ENCODE peak calls at places on chromosome 5, in eight cellular contexts. One of them, this sample, is unnamed.

GRCh38 chr5:141725909-141726308 is 43.9 kb upstream of the ARAP3 start:
- DNase-seq in HCT116: no peak
- DNase-seq in adrenal gland: no peak
- DNase-seq in heart left ventricle: no peak
- DNase-seq in right lobe of liver: no peak
- DNase-seq in IMR-90: no peak
- DNase-seq in endothelial cell of umbilical vein: no peak
- DNase-seq in esophagus squamous epithelium: no peak
- DNase-seq in this sample: no peak

GRCh38 chr5:18395126-18396110 is 761.2 kb downstream of the TAF11L14 start:
- DNase-seq in HCT116: no peak
- DNase-seq in adrenal gland: no peak
- DNase-seq in heart left ventricle: no peak
- DNase-seq in right lobe of liver: no peak
- DNase-seq in IMR-90: no peak
- DNase-seq in endothelial cell of umbilical vein: no peak
- DNase-seq in esophagus squamous epithelium: no peak
- DNase-seq in this sample: no peak

GRCh38 chr5:64958757-64959391 is 190.1 kb downstream of the CWC27 start:
- DNase-seq in HCT116: peak; percentile 7
- DNase-seq in adrenal gland: no peak
- DNase-seq in heart left ventricle: no peak
- DNase-seq in right lobe of liver: no peak
- DNase-seq in IMR-90: peak; percentile 72
- DNase-seq in endothelial cell of umbilical vein: peak; percentile 43
- DNase-seq in esophagus squamous epithelium: no peak
- DNase-seq in this sample: no peak

GRCh38 chr5:149205625-149206523 is 64.6 kb downstream of the ABLIM3 start:
- DNase-seq in HCT116: no peak
- DNase-seq in adrenal gland: peak; percentile 64
- DNase-seq in heart left ventricle: peak; percentile 36
- DNase-seq in right lobe of liver: no peak
- DNase-seq in IMR-90: peak; percentile 93
- DNase-seq in endothelial cell of umbilical vein: no peak
- DNase-seq in esophagus squamous epithelium: no peak
- DNase-seq in this sample: peak; percentile 23

GRCh38 chr5:12636209-12636608 is 732.0 kb upstream of the CTNND2 start:
- DNase-seq in HCT116: no peak
- DNase-seq in adrenal gland: no peak
- DNase-seq in heart left ventricle: no peak
- DNase-seq in right lobe of liver: no peak
- DNase-seq in IMR-90: no peak
- DNase-seq in endothelial cell of umbilical vein: no peak
- DNase-seq in esophagus squamous epithelium: no peak
- DNase-seq in this sample: no peak

GRCh38 chr5:337565-338130 is 16.1 kb downstream of the AHRR start:
- DNase-seq in HCT116: peak; percentile 59
- DNase-seq in adrenal gland: no peak
- DNase-seq in heart left ventricle: no peak
- DNase-seq in right lobe of liver: no peak
- DNase-seq in IMR-90: peak; percentile 45
- DNase-seq in endothelial cell of umbilical vein: peak; percentile 24
- DNase-seq in esophagus squamous epithelium: no peak
- DNase-seq in this sample: peak; percentile 5

GRCh38 chr5:174413520-174414314 is 310.7 kb upstream of the MSX2 start:
- DNase-seq in HCT116: no peak
- DNase-seq in adrenal gland: no peak
- DNase-seq in heart left ventricle: no peak
- DNase-seq in right lobe of liver: no peak
- DNase-seq in IMR-90: peak; percentile 84
- DNase-seq in endothelial cell of umbilical vein: no peak
- DNase-seq in esophagus squamous epithelium: no peak
- DNase-seq in this sample: no peak

GRCh38 chr5:116942622-116943021 is 368.0 kb upstream of the SEMA6A start:
- DNase-seq in HCT116: no peak
- DNase-seq in adrenal gland: no peak
- DNase-seq in heart left ventricle: no peak
- DNase-seq in right lobe of liver: no peak
- DNase-seq in IMR-90: no peak
- DNase-seq in endothelial cell of umbilical vein: no peak
- DNase-seq in esophagus squamous epithelium: no peak
- DNase-seq in this sample: no peak

GRCh38 chr5:73447234-73448071 is 1.1 kb downstream of the FOXD1 start:
- DNase-seq in HCT116: no peak
- DNase-seq in adrenal gland: no peak
- DNase-seq in heart left ventricle: no peak
- DNase-seq in right lobe of liver: no peak
- DNase-seq in IMR-90: peak; percentile 75
- DNase-seq in endothelial cell of umbilical vein: peak; percentile 41
- DNase-seq in esophagus squamous epithelium: no peak
- DNase-seq in this sample: peak; percentile 37

GRCh38 chr5:558871-559503 is 34.7 kb upstream of the SLC9A3 start:
- DNase-seq in HCT116: no peak
- DNase-seq in adrenal gland: no peak
- DNase-seq in heart left ventricle: no peak
- DNase-seq in right lobe of liver: no peak
- DNase-seq in IMR-90: no peak
- DNase-seq in endothelial cell of umbilical vein: no peak
- DNase-seq in esophagus squamous epithelium: no peak
- DNase-seq in this sample: no peak

DNA sequence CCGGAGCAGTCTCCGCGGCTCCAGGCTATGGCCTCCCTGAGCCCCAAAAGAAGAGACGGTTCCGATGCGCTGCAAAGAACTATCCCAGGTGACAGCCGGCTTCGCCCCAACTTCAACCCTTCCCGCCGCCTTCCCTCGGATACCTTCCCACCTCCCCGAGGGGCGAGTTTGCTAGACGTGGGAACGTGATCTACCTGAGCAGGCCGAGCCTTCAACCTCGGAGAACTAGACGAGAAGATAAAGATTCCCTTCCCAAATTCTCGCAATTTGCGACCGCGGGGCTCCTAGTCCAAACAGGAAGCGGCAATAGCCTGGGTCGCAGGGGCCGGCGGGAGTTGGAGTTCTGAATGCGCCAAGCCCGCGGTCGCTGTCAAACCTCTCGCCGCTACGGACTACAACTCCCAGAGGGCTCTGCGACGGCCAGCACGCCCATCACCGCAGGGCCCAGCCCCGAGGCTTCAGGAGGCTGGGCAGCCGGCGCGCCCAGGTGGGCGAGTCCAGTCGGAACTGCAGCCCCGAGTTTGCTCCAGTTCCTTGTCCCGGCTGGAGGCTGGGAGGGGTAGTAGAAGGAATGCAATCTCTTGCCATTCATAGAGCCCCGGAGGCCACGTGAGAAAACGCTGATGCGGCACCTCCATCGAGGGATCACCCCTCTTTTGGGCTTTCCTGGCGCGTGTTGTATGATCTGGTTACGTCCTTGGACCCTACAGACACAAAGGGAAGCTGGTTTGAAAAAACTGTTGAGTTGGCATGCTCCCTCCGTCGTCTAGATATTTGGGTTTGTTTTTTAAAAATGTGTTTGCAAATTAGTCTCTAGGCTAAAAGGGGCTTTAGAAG is at the start of gene SLC38A9:
- DNase-seq in HCT116: peak; percentile 83
- DNase-seq in adrenal gland: peak; percentile 95
- DNase-seq in heart left ventricle: peak; percentile 97
- DNase-seq in right lobe of liver: peak; percentile 97
- DNase-seq in IMR-90: peak; percentile 91
- DNase-seq in endothelial cell of umbilical vein: peak; percentile 93
- DNase-seq in esophagus squamous epithelium: peak; percentile 60
- DNase-seq in this sample: peak; percentile 98
- TF ChIP-seq POLR2A in HCT116: peak; percentile 89
- TF ChIP-seq POLR2A in adrenal gland: peak; percentile 42
- TF ChIP-seq POLR2A in heart left ventricle: peak; percentile 67
- TF ChIP-seq POLR2A in right lobe of liver: peak; percentile 67
- TF ChIP-seq POLR2A in IMR-90: no peak
- TF ChIP-seq POLR2A in endothelial cell of umbilical vein: peak; percentile 93
- TF ChIP-seq POLR2A in esophagus squamous epithelium: peak; percentile 7
- TF ChIP-seq POLR2A in this sample: no peak

GRCh38 chr5:109410389-109411174 is 808 bp upstream of the PJA2 start:
- DNase-seq in HCT116: peak; percentile 43
- DNase-seq in adrenal gland: peak; percentile 85
- DNase-seq in heart left ventricle: peak; percentile 85
- DNase-seq in right lobe of liver: peak; percentile 88
- DNase-seq in IMR-90: peak; percentile 75
- DNase-seq in endothelial cell of umbilical vein: no peak
- DNase-seq in esophagus squamous epithelium: peak; percentile 32
- DNase-seq in this sample: peak; percentile 84

GRCh38 chr5:109411627-109412026 is 1.9 kb upstream of the PJA2 start:
- DNase-seq in HCT116: peak; percentile 24
- DNase-seq in adrenal gland: no peak
- DNase-seq in heart left ventricle: no peak
- DNase-seq in right lobe of liver: no peak
- DNase-seq in IMR-90: peak; percentile 97
- DNase-seq in endothelial cell of umbilical vein: peak; percentile 91
- DNase-seq in esophagus squamous epithelium: no peak
- DNase-seq in this sample: no peak

GRCh38 chr5:109411175-109411514 is 1.4 kb upstream of the PJA2 start:
- DNase-seq in HCT116: no peak
- DNase-seq in adrenal gland: no peak
- DNase-seq in heart left ventricle: no peak
- DNase-seq in right lobe of liver: no peak
- DNase-seq in IMR-90: no peak
- DNase-seq in endothelial cell of umbilical vein: no peak
- DNase-seq in esophagus squamous epithelium: no peak
- DNase-seq in this sample: no peak

GRCh38 chr5:109412981-109413402 is 3.2 kb upstream of the PJA2 start:
- DNase-seq in HCT116: no peak
- DNase-seq in adrenal gland: no peak
- DNase-seq in heart left ventricle: no peak
- DNase-seq in right lobe of liver: no peak
- DNase-seq in IMR-90: no peak
- DNase-seq in endothelial cell of umbilical vein: no peak
- DNase-seq in esophagus squamous epithelium: no peak
- DNase-seq in this sample: no peak

DNA sequence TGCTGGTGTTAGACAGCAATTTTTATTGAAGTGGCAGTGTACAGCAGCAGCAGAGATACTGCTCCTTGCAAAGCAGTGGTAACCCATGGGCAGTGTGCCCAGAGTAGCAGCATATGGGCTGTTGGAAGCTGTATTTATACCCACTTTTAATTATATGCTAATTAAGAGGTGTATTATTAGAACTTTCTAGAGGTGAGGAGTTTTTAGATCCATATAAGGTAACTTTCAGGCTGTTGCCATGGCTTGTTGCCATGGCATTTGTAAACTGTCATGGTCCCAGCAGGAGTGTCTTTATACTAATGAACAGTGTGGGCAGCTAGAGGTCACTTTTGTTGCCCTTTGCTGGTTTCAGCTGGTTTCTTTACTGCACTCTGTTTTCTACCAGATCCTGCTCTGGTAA is 3.7 kb upstream of the PJA2 start:
- DNase-seq in HCT116: no peak
- DNase-seq in adrenal gland: no peak
- DNase-seq in heart left ventricle: no peak
- DNase-seq in right lobe of liver: no peak
- DNase-seq in IMR-90: peak; percentile 58
- DNase-seq in endothelial cell of umbilical vein: no peak
- DNase-seq in esophagus squamous epithelium: no peak
- DNase-seq in this sample: no peak
- H3K27ac ChIP-seq in HCT116: no peak overlapping the region
- H3K27ac ChIP-seq in adrenal gland: no peak overlapping the region
- H3K27ac ChIP-seq in heart left ventricle: peak overlapping the region; percentile 43
- H3K27ac ChIP-seq in right lobe of liver: no peak overlapping the region
- H3K27ac ChIP-seq in IMR-90: no peak overlapping the region
- H3K27ac ChIP-seq in endothelial cell of umbilical vein: no peak overlapping the region
- H3K27ac ChIP-seq in esophagus squamous epithelium: peak overlapping the region; percentile 59
- H3K27ac ChIP-seq in this sample: no peak overlapping the region

DNA sequence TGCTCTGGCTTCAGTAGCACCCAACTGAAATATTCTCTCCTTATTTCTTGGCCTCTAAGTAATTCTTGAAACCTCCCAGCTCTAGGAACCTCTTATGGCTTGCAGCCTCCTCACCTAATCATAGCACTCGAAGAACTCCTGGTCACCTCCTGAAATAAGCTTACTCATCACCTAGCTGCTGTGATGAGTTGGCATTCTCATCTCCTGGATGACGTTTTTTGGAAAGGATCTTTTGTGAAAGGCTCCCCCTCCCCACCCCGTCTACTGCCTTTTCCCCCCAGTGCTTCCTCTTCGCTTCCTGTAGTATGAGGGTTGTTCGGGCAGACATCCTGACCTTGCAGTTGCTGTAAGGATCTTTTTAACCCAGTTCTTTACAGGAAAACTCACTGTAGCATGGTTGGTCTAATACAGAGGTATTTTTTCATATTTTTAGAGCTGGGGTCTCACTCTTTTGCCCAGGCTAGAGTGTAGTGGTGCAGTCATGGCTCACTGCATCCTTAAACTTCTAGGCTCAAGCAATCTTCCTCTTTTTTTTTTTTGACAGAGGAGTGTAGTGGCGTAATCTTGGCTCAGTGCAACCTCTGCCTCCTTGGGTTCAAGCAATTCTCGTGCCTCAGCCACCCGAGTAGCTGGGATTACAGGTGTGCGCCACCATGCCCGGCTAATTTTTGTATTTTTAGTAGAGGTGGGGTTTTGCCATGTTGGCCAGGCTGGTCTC is 41.8 kb downstream of the ARHGAP26 start:
- DNase-seq in HCT116: no peak
- DNase-seq in adrenal gland: no peak
- DNase-seq in heart left ventricle: no peak
- DNase-seq in right lobe of liver: no peak
- DNase-seq in IMR-90: no peak
- DNase-seq in endothelial cell of umbilical vein: no peak
- DNase-seq in esophagus squamous epithelium: no peak
- DNase-seq in this sample: no peak
- H3K4me1 ChIP-seq in HCT116: peaks cover 51% of the 10 kb centered on the region
- H3K4me1 ChIP-seq in adrenal gland: peaks cover 9% of the 10 kb centered on the region
- H3K4me1 ChIP-seq in heart left ventricle: peaks cover 69% of the 10 kb centered on the region
- H3K4me1 ChIP-seq in right lobe of liver: peaks cover 18% of the 10 kb centered on the region
- H3K4me1 ChIP-seq in IMR-90: peaks cover 9% of the 10 kb centered on the region
- H3K4me1 ChIP-seq in endothelial cell of umbilical vein: peaks cover 27% of the 10 kb centered on the region
- H3K4me1 ChIP-seq in esophagus squamous epithelium: peaks cover 19% of the 10 kb centered on the region
- H3K4me1 ChIP-seq in this sample: peaks cover 55% of the 10 kb centered on the region

GRCh38 chr5:179858241-179858585 is 404 bp downstream of the MRNIP start:
- DNase-seq in HCT116: no peak
- DNase-seq in adrenal gland: no peak
- DNase-seq in heart left ventricle: no peak
- DNase-seq in right lobe of liver: peak; percentile 63
- DNase-seq in IMR-90: peak; percentile 17
- DNase-seq in endothelial cell of umbilical vein: no peak
- DNase-seq in esophagus squamous epithelium: no peak
- DNase-seq in this sample: peak; percentile 55

GRCh38 chr5:179860301-179860700 is 1.7 kb upstream of the MRNIP start:
- DNase-seq in HCT116: no peak
- DNase-seq in adrenal gland: no peak
- DNase-seq in heart left ventricle: no peak
- DNase-seq in right lobe of liver: no peak
- DNase-seq in IMR-90: no peak
- DNase-seq in endothelial cell of umbilical vein: no peak
- DNase-seq in esophagus squamous epithelium: no peak
- DNase-seq in this sample: no peak

GRCh38 chr5:179862296-179862695 is 3.7 kb upstream of the MRNIP start:
- DNase-seq in HCT116: no peak
- DNase-seq in adrenal gland: no peak
- DNase-seq in heart left ventricle: no peak
- DNase-seq in right lobe of liver: no peak
- DNase-seq in IMR-90: no peak
- DNase-seq in endothelial cell of umbilical vein: no peak
- DNase-seq in esophagus squamous epithelium: no peak
- DNase-seq in this sample: no peak

GRCh38 chr5:179862891-179863290 is 4.3 kb upstream of the MRNIP start:
- DNase-seq in HCT116: no peak
- DNase-seq in adrenal gland: no peak
- DNase-seq in heart left ventricle: no peak
- DNase-seq in right lobe of liver: no peak
- DNase-seq in IMR-90: no peak
- DNase-seq in endothelial cell of umbilical vein: no peak
- DNase-seq in esophagus squamous epithelium: no peak
- DNase-seq in this sample: no peak

GRCh38 chr5:179858586-179859427 is at the start of gene MRNIP:
- DNase-seq in HCT116: peak; percentile 86
- DNase-seq in adrenal gland: peak; percentile 95
- DNase-seq in heart left ventricle: peak; percentile 98
- DNase-seq in right lobe of liver: peak; percentile 98
- DNase-seq in IMR-90: peak; percentile 91
- DNase-seq in endothelial cell of umbilical vein: peak; percentile 97
- DNase-seq in esophagus squamous epithelium: peak; percentile 80
- DNase-seq in this sample: peak; percentile 99
- TF ChIP-seq POLR2A in HCT116: peak; percentile 89
- TF ChIP-seq POLR2A in adrenal gland: peak; percentile 81
- TF ChIP-seq POLR2A in heart left ventricle: peak; percentile 81
- TF ChIP-seq POLR2A in right lobe of liver: peak; percentile 71
- TF ChIP-seq POLR2A in IMR-90: peak; percentile 46
- TF ChIP-seq POLR2A in endothelial cell of umbilical vein: peak; percentile 82
- TF ChIP-seq POLR2A in esophagus squamous epithelium: no peak
- TF ChIP-seq POLR2A in this sample: peak; percentile 10